ENCODE peak calls at places on chromosomes 13 and 19, in four cellular contexts. One of them, this sample, is unnamed.

GRCh38 chr13:94333131-94333820 is 146.2 kb downstream of the DCT start:
- DNase-seq in nephron progenitor cell: no peak
- DNase-seq in cardiac muscle cell: no peak
- DNase-seq in left ventricle myocardium inferior: no peak
- DNase-seq in this sample: no peak

GRCh38 chr19:46372901-46373572 is 26.1 kb downstream of the PPP5C start:
- DNase-seq in nephron progenitor cell: no peak
- DNase-seq in cardiac muscle cell: peak
- DNase-seq in left ventricle myocardium inferior: no peak
- DNase-seq in this sample: peak

GRCh38 chr19:19274146-19274545 is 1.0 kb upstream of the TM6SF2 start:
- DNase-seq in nephron progenitor cell: no peak
- DNase-seq in cardiac muscle cell: no peak
- DNase-seq in left ventricle myocardium inferior: no peak
- DNase-seq in this sample: no peak

GRCh38 chr13:114019367-114019766 is 45.5 kb upstream of the C13orf46 start:
- DNase-seq in nephron progenitor cell: peak
- DNase-seq in cardiac muscle cell: no peak
- DNase-seq in left ventricle myocardium inferior: no peak
- DNase-seq in this sample: no peak

GRCh38 chr13:37295046-37295445 is 189.6 kb upstream of the CSNK1A1L start:
- DNase-seq in nephron progenitor cell: no peak
- DNase-seq in cardiac muscle cell: peak
- DNase-seq in left ventricle myocardium inferior: peak
- DNase-seq in this sample: no peak

GRCh38 chr13:95360052-95360451 is 58.8 kb upstream of the ABCC4 start:
- DNase-seq in nephron progenitor cell: no peak
- DNase-seq in cardiac muscle cell: no peak
- DNase-seq in left ventricle myocardium inferior: no peak
- DNase-seq in this sample: no peak

GRCh38 chr19:11699931-11700794 is 38.6 kb downstream of the ZNF823 start:
- DNase-seq in nephron progenitor cell: no peak
- DNase-seq in cardiac muscle cell: peak
- DNase-seq in left ventricle myocardium inferior: no peak
- DNase-seq in this sample: no peak

GRCh38 chr19:45094707-45095106 is 1.7 kb downstream of the PPP1R37 start:
- DNase-seq in nephron progenitor cell: no peak
- DNase-seq in cardiac muscle cell: no peak
- DNase-seq in left ventricle myocardium inferior: no peak
- DNase-seq in this sample: no peak

GRCh38 chr19:5214371-5214770 is 126.2 kb downstream of the PTPRS start:
- DNase-seq in nephron progenitor cell: no peak
- DNase-seq in cardiac muscle cell: no peak
- DNase-seq in left ventricle myocardium inferior: no peak
- DNase-seq in this sample: no peak

GRCh38 chr19:32599736-32600157 is 18.8 kb downstream of the PDCD5 start:
- DNase-seq in nephron progenitor cell: peak
- DNase-seq in cardiac muscle cell: peak
- DNase-seq in left ventricle myocardium inferior: no peak
- DNase-seq in this sample: no peak

GRCh38 chr13:66693656-66694055 is 536.5 kb downstream of the PCDH9 start:
- DNase-seq in nephron progenitor cell: no peak
- DNase-seq in cardiac muscle cell: peak
- DNase-seq in left ventricle myocardium inferior: no peak
- DNase-seq in this sample: no peak

GRCh38 chr19:2355168-2356035 is 4.7 kb upstream of the TMPRSS9 start:
- DNase-seq in nephron progenitor cell: no peak
- DNase-seq in cardiac muscle cell: no peak
- DNase-seq in left ventricle myocardium inferior: no peak
- DNase-seq in this sample: no peak

GRCh38 chr13:110680852-110681251 is 25.1 kb downstream of the CARS2 start:
- DNase-seq in nephron progenitor cell: peak
- DNase-seq in cardiac muscle cell: no peak
- DNase-seq in left ventricle myocardium inferior: no peak
- DNase-seq in this sample: no peak

This sample was measured in chondrocyte.